ENCODE peak calls at places on chromosomes 3 and 15, in seven cellular contexts. A, W, P, J, G, Q and T are unnamed samples.

GRCh38 chr3:14524311-14524711 is 15.8 kb downstream of the GRIP2 start:
- DNase-seq in A (no peak), W (no peak), G (no peak), J (no peak), P (no peak), Q (no peak), T (no peak)

GRCh38 chr15:48090115-48090514 is 30.7 kb upstream of the SLC24A5 start:
- DNase-seq in P (no peak), J (no peak), G (no peak), W (no peak), Q (no peak), A (no peak), T (peak)

GRCh38 chr15:57340673-57341259 is 35.5 kb upstream of the CGNL1 start:
- DNase-seq in W (peak), G (peak), P (peak), A (peak), Q (peak), J (peak), T (peak)

GRCh38 chr15:32994810-32995424 is 199.6 kb downstream of the FMN1 start:
- DNase-seq in J (no peak), P (peak), G (peak), Q (peak), W (no peak), A (peak), T (peak)

GRCh38 chr3:185585523-185585861 is 603 bp upstream of the SENP2 start:
- DNase-seq in Q (no peak), G (no peak), P (no peak), J (peak), W (no peak), A (no peak), T (peak)

GRCh38 chr3:140470211-140470610 is 207.7 kb upstream of the TRIM42 start:
- DNase-seq in Q (no peak), W (no peak), A (no peak), P (no peak), G (no peak), J (no peak), T (no peak)

GRCh38 chr3:123385981-123386380 is 62.9 kb downstream of the ADCY5 start:
- DNase-seq in J (peak), Q (no peak), W (no peak), P (peak), A (no peak), G (no peak), T (no peak)

GRCh38 chr3:23671901-23672589 is 133.7 kb upstream of the UBE2E1 start:
- DNase-seq in W (no peak), G (peak), J (peak), P (peak), Q (no peak), A (no peak), T (peak)

GRCh38 chr3:188796122-188796631 is 375.6 kb upstream of the TPRG1 start:
- DNase-seq in G (peak), Q (peak), A (no peak), W (no peak), P (peak), J (no peak), T (peak)

GRCh38 chr3:172626241-172626640 is 84.6 kb downstream of the NCEH1 start:
- DNase-seq in Q (no peak), J (no peak), G (no peak), A (no peak), P (peak), W (no peak), T (peak)

GRCh38 chr3:69244036-69244435 is 121.6 kb upstream of the LMOD3 start:
- DNase-seq in J (no peak), A (peak), W (no peak), Q (no peak), G (no peak), P (no peak), T (no peak)

GRCh38 chr3:69250014-69250413 is 127.6 kb upstream of the LMOD3 start:
- DNase-seq in J (peak), A (peak), G (no peak), Q (no peak), P (peak), W (peak), T (peak)

GRCh38 chr3:69249001-69249400 is 126.6 kb upstream of the LMOD3 start:
- DNase-seq in P (no peak), W (no peak), G (no peak), A (no peak), J (no peak), Q (no peak), T (no peak)

GRCh38 chr3:69248394-69248793 is 126.0 kb upstream of the LMOD3 start:
- DNase-seq in G (no peak), P (no peak), A (no peak), J (no peak), Q (no peak), W (no peak), T (no peak)

GRCh38 chr3:69246612-69247011 is 124.2 kb upstream of the LMOD3 start:
- DNase-seq in Q (no peak), W (no peak), A (no peak), J (no peak), G (no peak), P (no peak), T (no peak)
- TF ChIP-seq CTCF in Q (no peak), W (no peak), A (no peak), J (no peak), G (no peak), P (no peak), T (no peak)

DNA sequence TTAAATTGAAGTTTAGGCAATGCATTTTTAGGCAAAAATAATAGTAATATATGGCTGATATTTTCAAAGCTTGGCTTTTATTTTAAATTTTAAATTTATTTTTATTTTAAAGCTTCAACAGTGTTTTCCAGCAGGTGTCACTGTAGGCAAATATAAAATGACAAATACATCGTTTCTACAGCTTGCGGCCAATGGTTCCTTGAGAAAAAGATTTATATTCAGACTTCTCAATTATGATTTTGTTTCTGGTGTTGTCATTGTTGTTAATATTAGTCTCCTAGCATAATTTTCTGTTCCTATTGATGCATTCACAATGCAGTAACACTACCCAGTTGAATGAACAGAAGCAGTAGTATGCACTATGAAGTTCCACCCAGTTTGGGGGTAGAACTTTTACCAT is 220.7 kb upstream of the DNAJC19 start:
- DNase-seq in P (peak), J (no peak), G (no peak), Q (peak), A (peak), W (no peak), T (peak)
- TF ChIP-seq CTCF in P (peak), J (no peak), G (no peak), Q (peak), A (peak), W (peak), T (no peak)

GRCh38 chr3:177357352-177358084 is 160.2 kb upstream of the TBL1XR1 start:
- DNase-seq in Q (peak), A (peak), P (peak), G (no peak), W (no peak), J (peak), T (peak)
- TF ChIP-seq CTCF in Q (no peak), A (no peak), P (no peak), G (no peak), W (no peak), J (no peak), T (no peak)

DNA sequence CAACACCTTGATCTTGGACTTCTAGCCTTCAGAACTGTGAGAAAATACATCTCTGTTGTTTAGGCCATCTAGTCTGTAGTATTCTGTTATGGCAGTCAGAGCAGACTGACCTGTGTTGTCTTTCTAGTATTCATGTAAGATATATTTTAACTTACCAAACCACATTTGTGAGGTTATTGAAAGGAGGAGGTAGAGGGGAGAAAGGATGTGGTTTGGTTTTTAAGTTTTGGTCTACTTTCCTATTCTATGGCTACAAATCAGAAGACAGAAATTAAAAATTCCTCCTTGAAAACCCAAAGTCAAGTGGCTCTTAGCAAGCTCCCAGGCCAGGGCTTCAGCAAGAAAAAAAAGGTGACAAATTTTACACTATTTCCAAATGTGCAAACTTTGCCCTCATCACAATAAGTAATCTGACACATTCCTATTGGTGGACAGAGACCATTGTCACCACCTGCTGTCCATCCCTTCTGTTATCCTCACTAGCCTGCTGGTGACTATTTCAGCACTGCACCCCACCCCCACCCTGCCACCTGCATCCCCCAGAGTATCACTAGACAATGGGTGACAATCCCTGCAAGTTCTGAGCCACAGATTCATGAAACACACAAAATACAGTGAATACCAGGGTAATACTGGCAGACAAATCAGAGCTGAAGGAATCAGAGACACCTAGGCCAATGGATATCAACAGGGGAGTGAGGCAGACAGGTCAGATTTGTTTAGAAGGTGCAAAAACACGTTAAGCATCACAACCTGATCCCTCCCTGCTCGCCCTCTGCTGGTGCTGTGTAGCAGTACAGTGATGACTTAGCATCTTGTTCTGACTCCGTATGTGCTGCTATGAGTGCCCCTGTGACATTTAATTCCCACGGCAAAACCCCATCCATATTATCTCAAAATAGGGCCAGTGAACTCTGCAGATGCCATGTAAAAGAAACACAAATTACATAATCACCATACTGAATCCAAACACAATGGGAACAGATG is 79.0 kb upstream of the DCLK3 start:
- DNase-seq in W (peak), A (peak), J (no peak), G (peak), Q (peak), P (peak), T (peak)
- TF ChIP-seq CTCF in W (peak), A (peak), J (no peak), G (peak), Q (peak), P (peak), T (peak)

GRCh38 chr3:44991326-44991725 is 15.3 kb downstream of the EXOSC7 start:
- DNase-seq in J (no peak), P (no peak), Q (no peak), W (no peak), G (no peak), A (no peak), T (no peak)

GRCh38 chr3:44989141-44989540 is 13.1 kb downstream of the EXOSC7 start:
- DNase-seq in W (no peak), J (no peak), A (no peak), G (no peak), Q (no peak), P (no peak), T (no peak)

GRCh38 chr3:44987318-44987717 is 11.3 kb downstream of the EXOSC7 start:
- DNase-seq in A (no peak), W (no peak), G (no peak), P (no peak), Q (no peak), J (no peak), T (no peak)

GRCh38 chr3:44989636-44990373 is 13.8 kb downstream of the EXOSC7 start:
- DNase-seq in P (peak), J (no peak), A (no peak), Q (no peak), W (no peak), G (no peak), T (no peak)

GRCh38 chr3:44988073-44988472 is 12.0 kb downstream of the EXOSC7 start:
- DNase-seq in G (no peak), W (no peak), Q (no peak), A (no peak), P (no peak), J (no peak), T (no peak)
- TF ChIP-seq CTCF in G (peak), W (peak), Q (peak), A (peak), P (peak), J (peak), T (peak)

GRCh38 chr3:171149717-171150116 is 123.2 kb upstream of the SLC2A2 start:
- DNase-seq in P (no peak), J (no peak), Q (no peak), G (no peak), W (no peak), A (no peak), T (no peak)
- TF ChIP-seq CTCF in P (no peak), J (no peak), Q (no peak), G (no peak), W (no peak), A (no peak), T (no peak)

GRCh38 chr3:112136959-112137693 is 4.1 kb upstream of the GCSAM start:
- DNase-seq in W (peak), G (peak), P (peak), Q (peak), A (peak), J (no peak), T (peak)
- TF ChIP-seq CTCF in W (peak), G (peak), P (peak), Q (peak), A (peak), J (peak), T (peak)

GRCh38 chr15:52464478-52464877 is 64.2 kb downstream of the MYO5A start:
- DNase-seq in W (no peak), J (no peak), G (peak), Q (peak), P (no peak), A (no peak), T (peak)

GRCh38 chr15:52464040-52464439 is 64.6 kb downstream of the MYO5A start:
- DNase-seq in A (no peak), J (no peak), G (no peak), W (no peak), Q (no peak), P (no peak), T (no peak)

GRCh38 chr15:52463638-52464037 is 65.0 kb downstream of the MYO5A start:
- DNase-seq in G (peak), P (peak), W (no peak), A (no peak), J (no peak), Q (peak), T (no peak)

GRCh38 chr15:52466716-52467115 is 62.0 kb downstream of the MYO5A start:
- DNase-seq in W (no peak), G (no peak), Q (peak), J (no peak), P (no peak), A (no peak), T (no peak)

GRCh38 chr15:52466134-52466701 is 62.5 kb downstream of the MYO5A start:
- DNase-seq in Q (peak), P (no peak), A (peak), G (peak), J (no peak), W (no peak), T (no peak)
- TF ChIP-seq CTCF in Q (peak), P (no peak), A (no peak), G (peak), J (no peak), W (no peak), T (no peak)